ENCODE peak calls at places on chromosomes 16 and 17, in nine cellular contexts. U is IMR-90, H is sigmoid colon, G is NB4, D is GM10248, V is AG10803, Z is AG09309, C is kidney, A is PC-9. K is an unnamed sample.
A peak's percentile ranks its signal among the peaks of the same experiment; 100 is the strongest.

GRCh38 chr16:25433388-25433787 is 175.7 kb upstream of the ZKSCAN2 start:
- DNase-seq in U (no peak), H (no peak), G (no peak), D (no peak), V (no peak), Z (no peak), C (no peak), A (no peak), K (no peak)

GRCh38 chr17:30344283-30345088 is 10.6 kb upstream of the TMIGD1 start:
- DNase-seq in U (peak; percentile 59), H (no peak), G (peak; percentile 96), D (no peak), V (peak; percentile 67), Z (no peak), C (no peak), A (peak; percentile 98), K (no peak)

GRCh38 chr17:57226793-57227192 is 29.5 kb upstream of the MSI2 start:
- DNase-seq in U (no peak), H (no peak), G (no peak), D (no peak), V (no peak), Z (no peak), C (no peak), A (no peak), K (no peak)

GRCh38 chr16:6279261-6279660 is 1053.4 kb upstream of the RBFOX1 start:
- DNase-seq in U (no peak), H (no peak), G (no peak), D (no peak), V (no peak), Z (no peak), C (no peak), A (no peak), K (no peak)

GRCh38 chr16:7025616-7026190 is 306.9 kb upstream of the RBFOX1 start:
- DNase-seq in U (no peak), H (peak; percentile 68), G (peak; percentile 65), D (peak; percentile 13), V (no peak), Z (no peak), C (peak; percentile 70), A (peak; percentile 36), K (no peak)

GRCh38 chr16:49592507-49593422 is 219.2 kb downstream of the C16orf78 start:
- DNase-seq in U (peak; percentile 7), H (no peak), G (peak; percentile 54), D (peak; percentile 72), V (peak; percentile 4), Z (no peak), C (no peak), A (no peak), K (no peak)

GRCh38 chr17:17030515-17031211 is 11.6 kb upstream of the MPRIP start:
- DNase-seq in U (no peak), H (no peak), G (no peak), D (no peak), V (no peak), Z (no peak), C (no peak), A (no peak), K (no peak)

GRCh38 chr17:79631640-79632431 is 21.0 kb upstream of the RBFOX3 start:
- DNase-seq in U (no peak), H (peak; percentile 46), G (no peak), D (no peak), V (no peak), Z (no peak), C (peak; percentile 45), A (no peak), K (peak; percentile 1)

GRCh38 chr16:27113341-27113841 is 46.7 kb downstream of the C16orf82 start:
- DNase-seq in U (no peak), H (no peak), G (no peak), D (peak; percentile 10), V (no peak), Z (no peak), C (no peak), A (no peak), K (peak; percentile 44)

GRCh38 chr17:10733666-10734065 is 3.8 kb upstream of the TMEM220 start:
- DNase-seq in U (no peak), H (no peak), G (no peak), D (no peak), V (no peak), Z (no peak), C (no peak), A (no peak), K (no peak)

GRCh38 chr16:17293813-17294558 is 176.8 kb downstream of the XYLT1 start:
- DNase-seq in U (no peak), H (no peak), G (no peak), D (no peak), V (no peak), Z (no peak), C (no peak), A (no peak), K (no peak)

GRCh38 chr17:14303343-14304221 is 2.7 kb downstream of the HS3ST3B1 start:
- DNase-seq in U (no peak), H (no peak), G (no peak), D (no peak), V (no peak), Z (no peak), C (no peak), A (no peak), K (peak; percentile 28)

GRCh38 chr17:39231587-39232551 is 6.1 kb upstream of the STAC2 start:
- DNase-seq in U (peak; percentile 26), H (peak; percentile 74), G (peak; percentile 99), D (peak; percentile 84), V (peak; percentile 48), Z (no peak), C (peak; percentile 72), A (no peak), K (no peak)

GRCh38 chr17:39237586-39237985 is 11.8 kb upstream of the STAC2 start:
- DNase-seq in U (no peak), H (no peak), G (no peak), D (no peak), V (no peak), Z (no peak), C (no peak), A (no peak), K (no peak)

GRCh38 chr17:39236383-39236927 is 10.7 kb upstream of the STAC2 start:
- DNase-seq in U (no peak), H (no peak), G (no peak), D (peak; percentile 8), V (no peak), Z (no peak), C (no peak), A (no peak), K (no peak)

GRCh38 chr17:39236981-39237441 is 11.3 kb upstream of the STAC2 start:
- DNase-seq in U (no peak), H (no peak), G (no peak), D (peak; percentile 14), V (no peak), Z (no peak), C (no peak), A (no peak), K (no peak)

GRCh38 chr17:39235555-39236221 is 9.9 kb upstream of the STAC2 start:
- DNase-seq in U (peak; percentile 57), H (no peak), G (peak; percentile 91), D (peak; percentile 77), V (peak; percentile 45), Z (no peak), C (no peak), A (no peak), K (no peak)
- TF ChIP-seq CTCF in U (peak; percentile 88), H (no peak), G (peak; percentile 99), D (peak; percentile 63), V (peak; percentile 61), Z (peak; percentile 76), C (peak; percentile 50), A (peak; percentile 83), K (no peak)

GRCh38 chr17:81397314-81398169 is 2.3 kb downstream of the BAHCC1 start:
- DNase-seq in U (peak; percentile 62), H (no peak), G (peak; percentile 82), D (no peak), V (peak; percentile 47), Z (no peak), C (no peak), A (no peak), K (no peak)
- TF ChIP-seq CTCF in U (no peak), H (no peak), G (no peak), D (no peak), V (peak; percentile 11), Z (peak; percentile 21), C (no peak), A (no peak), K (no peak)

DNA sequence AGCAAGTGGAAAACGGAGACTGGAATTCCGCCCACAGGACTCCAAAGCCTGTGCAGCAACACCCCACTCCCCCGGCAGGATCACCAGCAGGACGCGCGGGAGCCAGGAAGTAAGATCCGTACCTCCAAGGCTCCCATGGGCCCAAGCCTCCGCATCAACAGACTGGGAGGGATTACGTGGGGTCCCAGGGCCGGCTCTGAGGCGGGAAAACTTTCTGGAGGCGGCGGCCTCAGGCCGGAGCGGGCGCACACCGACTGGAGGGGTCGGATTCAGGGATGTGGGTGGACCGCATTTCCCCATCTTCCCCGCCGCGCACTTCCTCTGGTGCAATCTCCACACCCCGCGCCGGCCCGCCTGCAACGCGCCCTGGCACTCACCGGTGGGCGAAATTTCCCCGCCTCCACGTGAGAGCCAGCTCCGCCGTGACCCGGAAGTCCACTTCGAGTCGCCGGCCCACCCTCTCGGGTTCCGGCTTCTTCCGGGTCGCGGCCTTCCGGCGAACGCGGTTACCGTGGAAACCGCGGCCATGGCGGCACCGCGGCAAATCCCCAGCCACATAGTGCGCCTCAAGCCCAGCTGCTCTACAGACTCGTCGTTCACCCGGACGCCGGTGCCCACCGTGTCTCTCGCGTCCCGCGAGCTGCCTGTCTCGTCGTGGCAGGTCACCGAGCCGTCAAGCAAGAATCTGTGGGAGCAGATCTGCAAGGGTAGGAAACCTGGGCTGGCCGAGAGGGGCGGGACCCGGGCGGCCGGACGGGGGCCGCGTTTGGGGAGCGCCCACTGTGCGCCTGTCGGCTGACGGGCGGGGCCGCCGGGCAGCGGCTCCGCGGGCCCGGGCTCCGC is at the start of the genes IQCK and KNOP1:
- DNase-seq in U (peak; percentile 87), H (peak; percentile 96), G (peak; percentile 93), D (peak; percentile 97), V (peak; percentile 85), Z (peak; percentile 46), C (peak; percentile 97), A (peak; percentile 74), K (peak; percentile 85)
- TF ChIP-seq CTCF in U (peak; percentile 16), H (no peak), G (no peak), D (no peak), V (peak; percentile 21), Z (peak; percentile 13), C (no peak), A (no peak), K (no peak)

DNA sequence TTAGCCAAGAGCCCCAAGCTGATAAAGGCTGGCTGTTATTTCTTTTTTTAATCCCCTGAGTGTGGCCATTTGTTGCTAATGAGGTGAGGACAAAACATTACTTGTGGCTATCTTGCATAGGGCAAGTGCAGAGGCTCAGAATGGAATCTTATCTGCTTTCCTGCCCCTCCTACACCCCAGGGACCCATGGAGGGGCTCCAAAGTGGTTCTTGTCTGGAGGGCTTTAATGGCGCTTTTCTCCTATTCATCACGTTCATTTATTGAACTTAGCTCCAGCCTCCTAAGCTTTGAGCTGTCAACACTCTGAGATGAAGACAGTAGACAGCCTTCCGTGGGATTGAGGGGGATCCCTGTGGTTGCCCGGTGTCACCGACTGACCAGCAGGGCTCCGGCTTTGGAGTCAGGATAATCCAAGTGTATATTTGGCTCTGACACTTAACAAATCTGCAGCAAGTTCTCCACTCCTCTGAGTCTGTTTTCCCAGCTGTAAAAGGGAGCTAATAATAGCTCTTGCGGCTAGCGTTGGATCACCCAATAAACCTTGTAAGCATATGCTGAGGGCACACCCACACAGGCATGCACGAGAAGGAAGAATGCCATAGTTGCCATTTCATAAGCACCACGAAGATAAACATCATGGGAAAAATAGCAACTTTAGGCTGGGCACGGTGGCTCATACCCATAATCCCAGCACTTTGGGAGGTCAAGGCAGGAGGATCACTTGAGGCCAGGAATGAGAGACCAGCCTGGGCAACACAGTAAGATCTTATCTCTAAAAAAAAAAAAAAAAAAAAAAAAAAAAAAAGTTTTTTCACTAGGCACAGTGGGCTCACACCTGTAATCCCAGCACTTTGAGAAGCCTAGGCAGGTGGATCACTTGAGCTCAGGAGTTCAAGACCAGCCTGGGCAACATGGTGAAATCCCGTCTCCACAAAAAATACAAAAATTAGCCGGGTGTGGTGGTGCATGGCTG is 44.8 kb downstream of the MYH11 start:
- DNase-seq in U (peak; percentile 86), H (peak; percentile 72), G (peak; percentile 89), D (no peak), V (peak; percentile 97), Z (peak; percentile 98), C (no peak), A (peak; percentile 88), K (no peak)
- TF ChIP-seq CTCF in U (peak; percentile 2), H (no peak), G (no peak), D (no peak), V (peak; percentile 20), Z (no peak), C (no peak), A (no peak), K (no peak)

K was measured in activated B cell treated with CpG ODN at 0.5 μM for 24 hours.